ENCODE peak calls at places on chromosomes 1 and 21, in seven cellular contexts. One of them, this sample, is unnamed.

GRCh38 chr1:114219247-114219872 is 65.7 kb upstream of the SYT6 start:
- DNase-seq in PC-3: peak
- DNase-seq in HepG2: no peak
- DNase-seq in H1: no peak
- DNase-seq in GM23338: peak
- DNase-seq in fibroblast of lung: no peak
- DNase-seq in A673: peak
- DNase-seq in this sample: no peak

GRCh38 chr21:15084668-15085067 is 19.9 kb upstream of the NRIP1 start:
- DNase-seq in GM23338: no peak
- DNase-seq in HepG2: peak
- DNase-seq in PC-3: no peak
- DNase-seq in fibroblast of lung: peak
- DNase-seq in A673: no peak
- DNase-seq in H1: no peak
- DNase-seq in this sample: no peak

GRCh38 chr1:33655496-33655895 is 183.1 kb downstream of the ZSCAN20 start:
- DNase-seq in A673: no peak
- DNase-seq in GM23338: no peak
- DNase-seq in fibroblast of lung: no peak
- DNase-seq in HepG2: no peak
- DNase-seq in H1: no peak
- DNase-seq in PC-3: no peak
- DNase-seq in this sample: no peak

GRCh38 chr1:170881268-170882265 is 53.8 kb upstream of the MROH9 start:
- DNase-seq in fibroblast of lung: peak
- DNase-seq in H1: no peak
- DNase-seq in PC-3: peak
- DNase-seq in GM23338: peak
- DNase-seq in A673: peak
- DNase-seq in HepG2: no peak
- DNase-seq in this sample: no peak

GRCh38 chr1:11134352-11135266 is 34.9 kb upstream of the EXOSC10 start:
- DNase-seq in A673: peak
- DNase-seq in HepG2: no peak
- DNase-seq in H1: no peak
- DNase-seq in fibroblast of lung: peak
- DNase-seq in PC-3: peak
- DNase-seq in GM23338: no peak
- DNase-seq in this sample: no peak

GRCh38 chr1:146051452-146051852 is 29.9 kb upstream of the HJV start:
- DNase-seq in fibroblast of lung: no peak
- DNase-seq in H1: no peak
- DNase-seq in PC-3: no peak
- DNase-seq in HepG2: no peak
- DNase-seq in A673: no peak
- DNase-seq in GM23338: no peak
- DNase-seq in this sample: no peak

GRCh38 chr1:56502700-56503245 is 76.6 kb downstream of the PLPP3 start:
- DNase-seq in A673: no peak
- DNase-seq in HepG2: peak
- DNase-seq in PC-3: peak
- DNase-seq in H1: no peak
- DNase-seq in fibroblast of lung: peak
- DNase-seq in GM23338: no peak
- DNase-seq in this sample: no peak

GRCh38 chr1:5250336-5250735 is 595.9 kb downstream of the AJAP1 start:
- DNase-seq in H1: no peak
- DNase-seq in GM23338: no peak
- DNase-seq in HepG2: no peak
- DNase-seq in fibroblast of lung: no peak
- DNase-seq in A673: no peak
- DNase-seq in PC-3: no peak
- DNase-seq in this sample: no peak

GRCh38 chr1:63173161-63173560 is 149.2 kb upstream of the FOXD3 start:
- DNase-seq in fibroblast of lung: no peak
- DNase-seq in GM23338: no peak
- DNase-seq in HepG2: no peak
- DNase-seq in A673: no peak
- DNase-seq in PC-3: no peak
- DNase-seq in H1: no peak
- DNase-seq in this sample: no peak

GRCh38 chr1:87826639-87827345 is 498.1 kb downstream of the LMO4 start:
- DNase-seq in HepG2: peak
- DNase-seq in fibroblast of lung: peak
- DNase-seq in GM23338: no peak
- DNase-seq in H1: no peak
- DNase-seq in A673: peak
- DNase-seq in PC-3: no peak
- DNase-seq in this sample: peak

GRCh38 chr1:222288056-222288455 is 259.8 kb downstream of the HHIPL2 start:
- DNase-seq in fibroblast of lung: no peak
- DNase-seq in PC-3: peak
- DNase-seq in GM23338: no peak
- DNase-seq in H1: no peak
- DNase-seq in A673: no peak
- DNase-seq in HepG2: no peak
- DNase-seq in this sample: no peak

GRCh38 chr1:20373764-20374163 is 83.1 kb downstream of the VWA5B1 start:
- DNase-seq in PC-3: no peak
- DNase-seq in H1: no peak
- DNase-seq in A673: no peak
- DNase-seq in GM23338: no peak
- DNase-seq in fibroblast of lung: no peak
- DNase-seq in HepG2: no peak
- DNase-seq in this sample: no peak

GRCh38 chr1:233791750-233792149 is 112.7 kb upstream of the SLC35F3 start:
- DNase-seq in A673: no peak
- DNase-seq in GM23338: peak
- DNase-seq in HepG2: no peak
- DNase-seq in PC-3: no peak
- DNase-seq in fibroblast of lung: no peak
- DNase-seq in H1: no peak
- DNase-seq in this sample: no peak

GRCh38 chr1:3480369-3480719 is 25.9 kb downstream of the ARHGEF16 start:
- DNase-seq in HepG2: peak
- DNase-seq in PC-3: no peak
- DNase-seq in fibroblast of lung: no peak
- DNase-seq in H1: no peak
- DNase-seq in GM23338: no peak
- DNase-seq in A673: no peak
- DNase-seq in this sample: no peak

GRCh38 chr1:41483960-41484844 is at the start of gene EDN2:
- DNase-seq in A673: no peak
- DNase-seq in fibroblast of lung: no peak
- DNase-seq in PC-3: peak
- DNase-seq in HepG2: no peak
- DNase-seq in GM23338: peak
- DNase-seq in H1: no peak
- DNase-seq in this sample: no peak

GRCh38 chr1:31718519-31718918 is 14.7 kb upstream of the COL16A1 start:
- DNase-seq in A673: no peak
- DNase-seq in HepG2: no peak
- DNase-seq in fibroblast of lung: no peak
- DNase-seq in H1: no peak
- DNase-seq in GM23338: no peak
- DNase-seq in PC-3: no peak
- DNase-seq in this sample: no peak

GRCh38 chr21:28776251-28776650 is 216.4 kb downstream of the LTN1 start:
- DNase-seq in GM23338: no peak
- DNase-seq in H1: no peak
- DNase-seq in PC-3: peak
- DNase-seq in A673: no peak
- DNase-seq in HepG2: no peak
- DNase-seq in fibroblast of lung: peak
- DNase-seq in this sample: no peak

GRCh38 chr1:9238134-9238533 is 3.6 kb downstream of the H6PD start:
- DNase-seq in HepG2: no peak
- DNase-seq in GM23338: no peak
- DNase-seq in A673: no peak
- DNase-seq in H1: no peak
- DNase-seq in fibroblast of lung: no peak
- DNase-seq in PC-3: no peak
- DNase-seq in this sample: no peak

GRCh38 chr1:39788758-39789570 is at the start of gene BMP8B:
- DNase-seq in GM23338: peak
- DNase-seq in H1: peak
- DNase-seq in A673: peak
- DNase-seq in HepG2: no peak
- DNase-seq in fibroblast of lung: no peak
- DNase-seq in PC-3: peak
- DNase-seq in this sample: no peak
- TF ChIP-seq EZH2 in GM23338: peak
- TF ChIP-seq EZH2 in H1: peak
- TF ChIP-seq EZH2 in A673: no peak
- TF ChIP-seq EZH2 in HepG2: no peak
- TF ChIP-seq EZH2 in fibroblast of lung: no peak
- TF ChIP-seq EZH2 in PC-3: no peak
- TF ChIP-seq EZH2 in this sample: no peak

GRCh38 chr1:181352695-181353094 is 130.6 kb upstream of the CACNA1E start:
- DNase-seq in H1: no peak
- DNase-seq in GM23338: no peak
- DNase-seq in PC-3: no peak
- DNase-seq in fibroblast of lung: no peak
- DNase-seq in HepG2: no peak
- DNase-seq in A673: no peak
- DNase-seq in this sample: no peak

GRCh38 chr1:181347495-181348390 is 135.6 kb upstream of the CACNA1E start:
- DNase-seq in A673: no peak
- DNase-seq in fibroblast of lung: no peak
- DNase-seq in GM23338: no peak
- DNase-seq in PC-3: no peak
- DNase-seq in H1: no peak
- DNase-seq in HepG2: no peak
- DNase-seq in this sample: no peak

GRCh38 chr1:181350146-181350545 is 133.2 kb upstream of the CACNA1E start:
- DNase-seq in fibroblast of lung: no peak
- DNase-seq in H1: no peak
- DNase-seq in GM23338: no peak
- DNase-seq in A673: no peak
- DNase-seq in HepG2: no peak
- DNase-seq in PC-3: no peak
- DNase-seq in this sample: no peak

GRCh38 chr1:181351740-181352139 is 131.6 kb upstream of the CACNA1E start:
- DNase-seq in H1: no peak
- DNase-seq in A673: no peak
- DNase-seq in PC-3: no peak
- DNase-seq in HepG2: no peak
- DNase-seq in GM23338: no peak
- DNase-seq in fibroblast of lung: no peak
- DNase-seq in this sample: no peak

GRCh38 chr1:181349512-181349911 is 133.8 kb upstream of the CACNA1E start:
- DNase-seq in GM23338: no peak
- DNase-seq in fibroblast of lung: no peak
- DNase-seq in HepG2: no peak
- DNase-seq in A673: no peak
- DNase-seq in PC-3: no peak
- DNase-seq in H1: no peak
- DNase-seq in this sample: no peak
- H3K4me3 ChIP-seq in GM23338: no peak
- H3K4me3 ChIP-seq in fibroblast of lung: no peak
- H3K4me3 ChIP-seq in HepG2: no peak
- H3K4me3 ChIP-seq in A673: no peak
- H3K4me3 ChIP-seq in PC-3: no peak
- H3K4me3 ChIP-seq in H1: no peak
- H3K4me3 ChIP-seq in this sample: no peak

GRCh38 chr1:223364685-223365382 is 858 bp upstream of the SUSD4 start:
- DNase-seq in fibroblast of lung: peak
- DNase-seq in A673: peak
- DNase-seq in HepG2: no peak
- DNase-seq in PC-3: no peak
- DNase-seq in GM23338: peak
- DNase-seq in H1: peak
- DNase-seq in this sample: no peak
- TF ChIP-seq EZH2 in fibroblast of lung: peak
- TF ChIP-seq EZH2 in A673: no peak
- TF ChIP-seq EZH2 in HepG2: no peak
- TF ChIP-seq EZH2 in PC-3: peak
- TF ChIP-seq EZH2 in GM23338: no peak
- TF ChIP-seq EZH2 in H1: peak
- TF ChIP-seq EZH2 in this sample: no peak

GRCh38 chr1:22076346-22076745 is 23.8 kb downstream of the CDC42 start:
- DNase-seq in PC-3: no peak
- DNase-seq in fibroblast of lung: no peak
- DNase-seq in H1: no peak
- DNase-seq in GM23338: no peak
- DNase-seq in HepG2: no peak
- DNase-seq in A673: no peak
- DNase-seq in this sample: no peak

GRCh38 chr1:22078133-22078532 is 25.6 kb downstream of the CDC42 start:
- DNase-seq in H1: no peak
- DNase-seq in GM23338: no peak
- DNase-seq in PC-3: no peak
- DNase-seq in fibroblast of lung: no peak
- DNase-seq in A673: no peak
- DNase-seq in HepG2: no peak
- DNase-seq in this sample: no peak

GRCh38 chr1:22080184-22080583 is 27.7 kb downstream of the CDC42 start:
- DNase-seq in GM23338: no peak
- DNase-seq in A673: no peak
- DNase-seq in H1: no peak
- DNase-seq in fibroblast of lung: no peak
- DNase-seq in HepG2: no peak
- DNase-seq in PC-3: no peak
- DNase-seq in this sample: no peak

GRCh38 chr1:22075718-22076117 is 23.2 kb downstream of the CDC42 start:
- DNase-seq in HepG2: no peak
- DNase-seq in H1: no peak
- DNase-seq in A673: no peak
- DNase-seq in PC-3: no peak
- DNase-seq in GM23338: no peak
- DNase-seq in fibroblast of lung: no peak
- DNase-seq in this sample: no peak

GRCh38 chr1:22077728-22078127 is 25.2 kb downstream of the CDC42 start:
- DNase-seq in fibroblast of lung: peak
- DNase-seq in A673: no peak
- DNase-seq in GM23338: no peak
- DNase-seq in HepG2: no peak
- DNase-seq in PC-3: no peak
- DNase-seq in H1: no peak
- DNase-seq in this sample: no peak
- H3K4me3 ChIP-seq in fibroblast of lung: no peak
- H3K4me3 ChIP-seq in A673: no peak
- H3K4me3 ChIP-seq in GM23338: no peak
- H3K4me3 ChIP-seq in HepG2: no peak
- H3K4me3 ChIP-seq in PC-3: no peak
- H3K4me3 ChIP-seq in H1: no peak
- H3K4me3 ChIP-seq in this sample: no peak

This sample was measured in SK-N-MC.